ENCODE peak calls at places on chromosomes 12 and 14, in four cellular contexts. T is dorsolateral prefrontal cortex, D is cardiac fibroblast, W is nephron progenitor cell. S is an unnamed sample.
A peak's percentile ranks its signal among the peaks of the same experiment; 100 is the strongest.

GRCh38 chr12:75578546-75578945 is 67.1 kb upstream of the KRR1 start:
- DNase-seq in T (no peak), D (no peak), W (no peak), S (no peak)

GRCh38 chr12:2690348-2691000 is 104.3 kb upstream of the FKBP4 start:
- DNase-seq in W (no peak), D (no peak), T (no peak), S (no peak)

GRCh38 chr14:30243805-30244204 is 315.2 kb upstream of the G2E3 start:
- DNase-seq in D (peak; percentile 47), W (no peak), T (no peak), S (peak; percentile 78)

GRCh38 chr12:127268121-127268520 is 998.8 kb upstream of the TMEM132C start:
- DNase-seq in W (no peak), D (peak; percentile 38), T (no peak), S (no peak)

GRCh38 chr14:56318393-56319115 is 200.3 kb downstream of the PELI2 start:
- DNase-seq in D (no peak), W (no peak), T (no peak), S (no peak)

GRCh38 chr12:124684971-124685688 is 117.7 kb upstream of the NCOR2 start:
- DNase-seq in D (peak; percentile 91), W (no peak), T (peak; percentile 55), S (peak; percentile 93)

GRCh38 chr14:91420686-91421085 is 3.1 kb upstream of the CCDC88C start:
- DNase-seq in W (no peak), D (no peak), T (no peak), S (no peak)

GRCh38 chr12:26713885-26714383 is 119.1 kb downstream of the ITPR2 start:
- DNase-seq in W (no peak), D (no peak), T (no peak), S (no peak)

GRCh38 chr12:5565933-5566632 is 134.2 kb downstream of the NTF3 start:
- DNase-seq in W (no peak), D (no peak), T (no peak), S (no peak)

GRCh38 chr12:69027411-69027811 is 94.4 kb upstream of the CPM start:
- DNase-seq in W (no peak), T (no peak), D (peak; percentile 42), S (peak; percentile 48)

DNA sequence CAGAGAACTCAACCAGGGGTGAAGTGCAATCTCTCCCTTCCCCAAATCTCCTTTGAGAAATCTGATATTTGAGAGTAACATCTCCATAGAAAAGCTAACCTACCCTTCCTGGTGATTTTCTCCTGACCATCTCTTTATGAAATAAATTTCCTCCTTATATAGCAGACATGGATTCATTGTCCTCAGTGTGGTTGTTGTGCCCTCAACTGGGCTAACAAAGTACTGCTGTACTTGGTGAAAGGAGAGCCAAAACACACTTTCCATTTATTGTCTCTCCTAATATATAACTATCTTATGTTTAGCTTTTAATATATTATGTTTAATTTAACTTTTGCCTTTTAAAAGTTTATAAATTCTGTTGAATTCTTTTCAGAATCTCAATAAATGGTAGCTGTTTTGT is 65.1 kb upstream of the SLCO1B1 start:
- DNase-seq in T (no peak), D (peak; percentile 2), W (no peak), S (peak; percentile 9)
- TF ChIP-seq CTCF in T (no peak), D (peak; percentile 43), W (peak; percentile 21), S (no peak)

GRCh38 chr12:15982471-15982870 is 71.3 kb downstream of the DERA start:
- DNase-seq in D (peak; percentile 78), W (no peak), T (no peak), S (peak; percentile 75)
- TF ChIP-seq CTCF in D (peak; percentile 58), W (no peak), T (no peak), S (peak; percentile 71)

DNA sequence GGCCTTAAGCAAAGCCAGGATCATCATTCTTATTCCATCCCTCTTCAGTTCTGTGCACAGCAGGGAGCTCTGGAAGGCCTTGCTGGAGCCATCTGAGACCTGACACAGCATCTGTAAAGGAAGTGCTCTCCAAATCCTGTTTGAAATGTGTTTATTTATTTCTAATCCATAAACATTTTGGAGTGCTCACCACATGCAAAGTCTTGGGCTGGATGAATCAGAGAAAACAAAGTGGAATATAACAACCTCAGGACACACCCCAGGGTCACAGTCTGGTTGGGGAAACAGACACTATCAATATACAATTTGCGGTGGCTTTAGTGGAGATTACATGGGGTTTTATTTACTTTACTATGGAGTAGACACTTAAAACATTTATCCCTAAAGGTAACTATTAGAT is 54.3 kb downstream of the BMP4 start:
- DNase-seq in T (no peak), D (no peak), W (no peak), S (no peak)
- TF ChIP-seq CTCF in T (no peak), D (no peak), W (no peak), S (no peak)

DNA sequence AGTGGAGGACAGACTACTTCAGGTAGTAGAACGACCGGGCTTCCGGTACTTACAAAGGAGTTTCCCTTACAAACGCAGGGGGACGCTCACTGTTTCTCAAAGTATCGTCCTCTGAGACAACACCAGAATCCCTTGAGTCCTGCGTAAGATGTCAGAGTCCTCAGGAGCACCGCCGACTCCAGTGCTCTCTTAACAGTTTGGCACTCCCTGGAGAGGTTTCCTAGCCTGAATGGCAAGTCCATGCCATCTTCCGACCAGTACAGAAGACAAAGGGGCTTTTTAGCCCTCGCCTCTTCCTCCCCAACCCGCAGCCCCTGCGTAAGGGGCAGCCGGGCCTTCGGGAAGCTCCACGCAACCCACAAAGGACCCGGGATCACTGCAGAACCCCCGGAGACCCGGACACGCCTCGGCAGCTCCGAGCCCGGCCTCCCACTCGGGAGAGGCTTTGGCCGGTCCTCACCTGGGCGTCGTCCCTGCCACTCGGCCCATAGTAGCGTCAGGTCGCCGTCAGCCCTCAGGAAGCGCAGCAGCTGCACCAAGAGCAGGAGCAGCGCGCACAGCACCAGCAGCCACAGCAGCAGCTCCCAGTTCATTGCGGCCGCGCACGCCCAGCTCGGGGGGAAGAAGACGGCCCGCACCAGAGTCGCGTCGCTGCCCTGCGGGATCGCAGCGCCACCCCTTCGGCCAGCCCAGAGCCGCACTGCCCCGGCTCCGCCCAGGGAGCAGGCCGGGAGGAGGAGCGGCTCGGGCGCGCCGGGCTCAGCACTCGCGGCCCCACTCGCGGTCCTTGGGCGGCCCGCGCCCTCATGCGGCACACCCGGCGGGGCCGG is at the start of gene DHRS7:
- DNase-seq in W (peak; percentile 87), D (peak; percentile 78), T (peak; percentile 87), S (peak; percentile 70)
- TF ChIP-seq CTCF in W (no peak), D (peak; percentile 30), T (peak; percentile 45), S (peak; percentile 49)

DNA sequence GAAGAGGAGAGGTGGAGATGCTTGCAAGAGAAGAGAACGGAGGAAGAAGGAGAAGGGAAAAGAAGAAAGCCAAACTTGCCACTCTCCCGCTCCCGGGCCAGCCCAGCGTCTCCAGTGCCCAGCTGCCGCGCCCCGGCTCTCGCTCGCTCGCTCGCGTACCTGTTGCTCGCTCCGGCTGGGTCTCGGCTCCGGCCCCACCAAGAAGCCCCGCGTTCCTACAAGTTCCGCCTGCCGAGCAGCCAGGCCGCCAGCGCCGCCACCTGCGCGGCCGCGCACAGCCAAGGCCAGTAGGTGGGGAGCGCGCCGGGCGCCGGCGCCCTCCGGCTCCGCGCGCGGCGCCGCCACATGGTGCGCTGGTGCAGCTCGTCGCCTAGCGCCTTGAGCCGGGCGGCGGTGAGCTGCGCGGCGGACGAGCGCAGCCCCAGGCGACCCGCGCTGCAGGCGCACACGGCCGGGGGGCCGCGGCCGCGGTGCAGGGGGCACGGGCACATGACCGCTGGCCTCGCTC is 370 bp downstream of the HRK start:
- DNase-seq in W (peak; percentile 74), T (no peak), D (peak; percentile 34), S (peak; percentile 24)
- TF ChIP-seq CTCF in W (no peak), T (no peak), D (no peak), S (no peak)

S was measured in fibroblast of the aortic adventitia.